ENCODE peak calls at places on chromosomes 4 and X, in five cellular contexts. C, U, F, A and R are unnamed samples.

GRCh38 chrX:100409316-100410082 is 574 bp downstream of the PCDH19 start:
- DNase-seq in C (no peak), U (no peak), F (no peak), A (no peak), R (no peak)

GRCh38 chr4:891747-892146 is 40.4 kb downstream of the GAK start:
- DNase-seq in C (no peak), U (no peak), F (peak), A (no peak), R (no peak)

GRCh38 chr4:7894098-7894676 is 45.5 kb downstream of the AFAP1 start:
- DNase-seq in C (no peak), U (no peak), F (no peak), A (no peak), R (no peak)

GRCh38 chrX:153800746-153801145 is 6.3 kb downstream of the SSR4 start:
- DNase-seq in C (no peak), U (no peak), F (no peak), A (no peak), R (no peak)

GRCh38 chr4:86367577-86367976 is 7.7 kb upstream of the MAPK10 start:
- DNase-seq in C (no peak), U (no peak), F (peak), A (no peak), R (peak)

GRCh38 chr4:3868146-3868840 is 102.1 kb downstream of the ADRA2C start:
- DNase-seq in C (no peak), U (no peak), F (peak), A (no peak), R (peak)

GRCh38 chr4:151690884-151691283 is 69.9 kb downstream of the GATB start:
- DNase-seq in C (no peak), U (no peak), F (no peak), A (no peak), R (no peak)

GRCh38 chr4:109294006-109294405 is 8.5 kb downstream of the COL25A1 start:
- DNase-seq in C (peak), U (no peak), F (peak), A (no peak), R (no peak)

GRCh38 chr4:1767770-1768366 is 25.2 kb upstream of the FGFR3 start:
- DNase-seq in C (peak), U (peak), F (peak), A (no peak), R (no peak)

GRCh38 chr4:56737666-56738065 is 56.6 kb upstream of the HOPX start:
- DNase-seq in C (no peak), U (no peak), F (no peak), A (no peak), R (no peak)

GRCh38 chr4:152778656-152779512 is 646 bp downstream of the TIGD4 start:
- DNase-seq in C (peak), U (no peak), F (peak), A (no peak), R (peak)

GRCh38 chr4:6845574-6845973 is 63.0 kb downstream of the KIAA0232 start:
- DNase-seq in C (no peak), U (no peak), F (no peak), A (no peak), R (no peak)

GRCh38 chrX:26845051-26845450 is 618.1 kb downstream of the PPP4R3C start:
- DNase-seq in C (no peak), U (no peak), F (no peak), A (no peak), R (peak)

GRCh38 chrX:15515931-15516330 is 15.3 kb downstream of the BMX start:
- DNase-seq in C (no peak), U (no peak), F (no peak), A (no peak), R (no peak)

GRCh38 chr4:58723954-58724353 is 1613.8 kb upstream of the IGFBP7 start:
- DNase-seq in C (no peak), U (no peak), F (no peak), A (no peak), R (no peak)

GRCh38 chr4:7905461-7905915 is 34.2 kb downstream of the AFAP1 start:
- DNase-seq in C (no peak), U (no peak), F (peak), A (no peak), R (no peak)

GRCh38 chrX:143304518-143304917 is 212.8 kb downstream of the SPANXN3 start:
- DNase-seq in C (no peak), U (no peak), F (no peak), A (no peak), R (no peak)

GRCh38 chr4:149549911-149550310 is 265.7 kb downstream of the IQCM start:
- DNase-seq in C (no peak), U (peak), F (peak), A (no peak), R (no peak)

GRCh38 chr4:87359258-87359657 is 31.7 kb downstream of the HSD17B11 start:
- DNase-seq in C (no peak), U (no peak), F (no peak), A (no peak), R (no peak)

GRCh38 chr4:52957791-52958190 is 95.7 kb downstream of the RASL11B start:
- DNase-seq in C (no peak), U (no peak), F (no peak), A (no peak), R (no peak)

GRCh38 chrX:131985526-131986049 is 37.5 kb upstream of the STK26 start:
- DNase-seq in C (no peak), U (peak), F (no peak), A (no peak), R (no peak)

GRCh38 chr4:123977623-123978022 is 581.0 kb downstream of the SPRY1 start:
- DNase-seq in C (no peak), U (no peak), F (no peak), A (no peak), R (no peak)

GRCh38 chr4:15150636-15151432 is 148.6 kb downstream of the CPEB2 start:
- DNase-seq in C (no peak), U (no peak), F (no peak), A (no peak), R (no peak)

GRCh38 chr4:122346036-122346435 is 32.8 kb upstream of the ADAD1 start:
- DNase-seq in C (no peak), U (no peak), F (peak), A (no peak), R (no peak)

GRCh38 chrX:70026112-70026850 is 23.5 kb downstream of the AWAT2 start:
- DNase-seq in C (no peak), U (no peak), F (peak), A (no peak), R (no peak)

GRCh38 chr4:27318740-27319139 is 458.1 kb downstream of the STIM2 start:
- DNase-seq in C (peak), U (peak), F (peak), A (no peak), R (no peak)

GRCh38 chr4:22850055-22850454 is 157.3 kb downstream of the GBA3 start:
- DNase-seq in C (no peak), U (no peak), F (no peak), A (no peak), R (no peak)

GRCh38 chr4:3414421-3415279 is 27.1 kb upstream of the HGFAC start:
- DNase-seq in C (no peak), U (peak), F (no peak), A (no peak), R (no peak)